ENCODE peak calls at places on chromosomes 11 and 22, in four cellular contexts. Z is A549, C is HepG2, W is GM12878. D is an unnamed sample.

GRCh38 chr11:113184498-113184897 is 129.9 kb upstream of the TTC12 start:
- DNase-seq in Z (peak; percentile 46), C (peak; percentile 35), W (no peak), D (no peak)

GRCh38 chr11:36352919-36353318 is 56.8 kb downstream of the PRR5L start:
- DNase-seq in Z (no peak), C (no peak), W (no peak), D (no peak)

GRCh38 chr11:126443120-126443519 is 87.6 kb downstream of the ST3GAL4 start:
- DNase-seq in Z (no peak), C (no peak), W (no peak), D (peak; percentile 74)

GRCh38 chr11:16095756-16096155 is 260.6 kb downstream of the SOX6 start:
- DNase-seq in Z (no peak), C (no peak), W (no peak), D (no peak)

GRCh38 chr11:13336246-13336873 is 58.8 kb downstream of the BMAL1 start:
- DNase-seq in Z (peak; percentile 61), C (no peak), W (no peak), D (no peak)

GRCh38 chr11:128705124-128705920 is 11.4 kb downstream of the FLI1 start:
- DNase-seq in Z (no peak), C (no peak), W (no peak), D (no peak)

GRCh38 chr22:48596111-48596860 is 1231.4 kb downstream of the BRD1 start:
- DNase-seq in Z (no peak), C (no peak), W (no peak), D (no peak)

GRCh38 chr11:101096036-101096704 is 33.4 kb downstream of the PGR start:
- DNase-seq in Z (no peak), C (no peak), W (no peak), D (no peak)

DNA sequence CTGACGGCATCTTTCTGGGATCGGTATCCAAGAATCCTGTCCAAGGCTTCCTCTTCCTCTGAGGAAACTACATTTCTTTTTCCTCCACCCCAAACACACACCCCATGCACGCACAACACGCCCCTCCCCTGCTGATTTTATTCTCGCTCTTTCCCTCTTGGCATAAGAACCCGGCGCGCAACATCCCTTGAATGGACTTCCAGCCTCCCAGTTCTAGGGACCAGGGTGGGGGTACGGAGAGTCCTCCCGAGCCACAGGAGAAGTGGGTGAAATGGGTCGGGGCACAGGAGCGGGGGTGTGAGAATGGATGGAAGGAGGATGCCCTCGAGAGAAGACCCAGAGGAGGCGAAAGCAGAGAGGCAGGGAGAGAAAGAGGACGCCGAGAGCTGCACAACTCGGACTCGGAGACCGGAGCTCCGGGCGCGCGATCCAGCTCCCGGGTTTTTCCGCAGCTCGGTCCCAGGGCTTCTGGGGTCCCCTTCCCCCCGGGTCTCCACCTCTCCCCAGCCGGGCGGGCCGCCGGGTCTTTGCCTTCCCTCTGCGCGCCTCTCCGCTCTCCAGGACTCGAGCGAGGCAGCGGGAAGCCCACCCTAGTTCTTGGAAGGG is 1.4 kb upstream of the LARGE1 start:
- DNase-seq in Z (peak; percentile 17), C (peak; percentile 29), W (no peak), D (peak; percentile 84)
- TF ChIP-seq PBX3 in Z (no peak), C (no peak), W (no peak), D (no peak)

GRCh38 chr22:45994516-45995404 is 17.8 kb upstream of the WNT7B start:
- DNase-seq in Z (peak; percentile 49), C (no peak), W (no peak), D (peak; percentile 88)
- TF ChIP-seq RAD21 in Z (peak; percentile 93), C (peak; percentile 91), W (peak; percentile 95), D (peak; percentile 95)

DNA sequence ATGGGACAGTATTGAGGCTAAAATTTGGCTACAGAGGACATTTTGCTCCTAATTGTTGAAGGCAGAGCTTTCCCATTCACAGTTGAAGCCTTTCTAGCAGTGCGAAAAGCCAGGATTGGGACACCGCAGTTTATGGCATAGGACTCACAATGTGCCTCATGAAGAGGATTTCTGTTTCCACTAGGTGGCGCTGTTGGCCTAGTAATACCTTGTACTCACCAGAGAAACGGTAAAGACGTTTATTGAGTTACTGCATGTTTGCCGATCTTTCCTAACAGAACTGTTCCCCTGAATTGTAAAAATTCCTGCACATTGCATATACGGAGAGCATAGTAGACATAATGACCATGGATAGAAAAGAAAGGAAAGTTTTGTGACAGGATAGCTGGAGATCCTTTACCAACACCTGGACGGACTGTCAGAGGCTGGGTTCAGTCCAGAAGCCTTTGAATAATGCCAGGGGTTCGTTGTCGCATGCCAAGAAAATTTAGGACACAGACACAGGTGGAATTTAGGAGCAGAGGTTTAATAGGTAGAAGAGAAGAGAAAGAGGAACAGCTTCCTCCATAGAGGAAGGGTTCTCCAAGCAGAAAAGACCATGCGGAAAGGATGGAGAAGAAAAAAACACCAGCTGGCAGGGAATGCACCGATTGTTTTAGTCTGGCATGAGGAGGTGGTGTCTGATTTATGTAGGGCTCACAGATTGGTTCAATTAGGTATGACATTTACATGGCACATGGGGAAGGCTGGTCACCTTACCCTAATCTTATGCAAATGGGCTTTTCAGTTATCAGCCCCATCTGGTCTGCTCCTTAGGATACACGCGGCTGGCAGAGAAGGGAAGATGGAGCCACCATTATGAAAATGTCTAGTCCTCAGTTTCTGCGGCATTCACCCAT is 10.8 kb upstream of the OR51D1 start:
- DNase-seq in Z (peak; percentile 78), C (peak; percentile 45), W (no peak), D (peak; percentile 31)
- TF ChIP-seq PBX3 in Z (no peak), C (no peak), W (no peak), D (no peak)

GRCh38 chr11:86595401-86595800 is 77.0 kb downstream of the ME3 start:
- DNase-seq in Z (no peak), C (no peak), W (no peak), D (no peak)
- TF ChIP-seq RAD21 in Z (no peak), C (no peak), W (no peak), D (no peak)

GRCh38 chr11:65422633-65423515 is at the start of gene NEAT1:
- DNase-seq in Z (peak; percentile 95), C (peak; percentile 87), W (no peak), D (peak; percentile 85)

GRCh38 chr11:65425105-65425970 is 2.7 kb downstream of the NEAT1 start:
- DNase-seq in Z (peak; percentile 87), C (no peak), W (no peak), D (no peak)

GRCh38 chr11:65422104-65422632 is 430 bp upstream of the NEAT1 start:
- DNase-seq in Z (peak; percentile 99), C (peak; percentile 93), W (no peak), D (peak; percentile 89)

GRCh38 chr11:65424200-65425104 is 1.9 kb downstream of the NEAT1 start:
- DNase-seq in Z (peak; percentile 73), C (no peak), W (no peak), D (no peak)

DNA sequence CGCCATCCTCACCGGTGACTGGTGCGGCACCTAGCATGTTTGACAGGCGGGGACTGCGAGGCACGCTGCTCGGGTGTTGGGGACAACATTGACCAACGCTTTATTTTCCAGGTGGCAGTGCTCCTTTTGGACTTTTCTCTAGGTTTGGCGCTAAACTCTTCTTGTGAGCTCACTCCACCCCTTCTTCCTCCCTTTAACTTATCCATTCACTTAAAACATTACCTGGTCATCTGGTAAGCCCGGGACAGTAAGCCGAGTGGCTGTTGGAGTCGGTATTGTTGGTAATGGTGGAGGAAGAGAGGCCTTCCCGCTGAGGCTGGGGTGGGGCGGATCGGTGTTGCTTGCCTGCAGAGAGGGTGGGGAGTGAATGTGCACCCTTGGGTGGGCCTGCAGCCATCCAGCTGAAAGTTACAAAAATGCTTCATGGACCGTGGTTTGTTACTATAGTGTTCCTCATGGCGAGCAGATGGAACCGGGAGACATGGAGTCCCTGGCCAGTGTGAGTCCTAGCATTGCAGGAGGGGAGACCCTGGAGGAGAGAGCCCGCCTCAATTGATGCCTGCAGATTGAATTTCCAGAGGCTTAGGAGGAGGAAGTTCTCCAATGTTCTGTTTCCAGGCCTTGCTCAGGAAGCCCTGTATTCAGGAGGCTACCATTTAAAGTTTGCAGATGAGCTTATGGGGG is 1.1 kb downstream of the NEAT1 start:
- DNase-seq in Z (peak; percentile 57), C (no peak), W (no peak), D (peak; percentile 10)
- TF ChIP-seq PBX3 in Z (no peak), C (no peak), W (peak; percentile 65), D (no peak)

GRCh38 chr22:43101306-43101705 is 9.2 kb upstream of the BIK start:
- DNase-seq in Z (no peak), C (no peak), W (no peak), D (peak; percentile 31)
- TF ChIP-seq RAD21 in Z (no peak), C (no peak), W (no peak), D (no peak)

D was measured in SK-N-SH.